ENCODE peak calls at places on chromosomes 1 and 21, in eight cellular contexts. G, I, J, C, S, Y, U and H are unnamed samples.

GRCh38 chr1:186864296-186864695 is 35.5 kb downstream of the PLA2G4A start:
- DNase-seq in G (peak; percentile 4), I (no peak), J (no peak), C (no peak), S (no peak), Y (no peak), U (no peak), H (peak; percentile 13)

GRCh38 chr1:177825276-177825903 is 144.5 kb downstream of the SEC16B start:
- DNase-seq in G (no peak), I (no peak), J (no peak), C (no peak), S (no peak), Y (no peak), U (no peak), H (no peak)

GRCh38 chr1:53277326-53277725 is 39.0 kb upstream of the MAGOH start:
- DNase-seq in G (no peak), I (no peak), J (no peak), C (no peak), S (peak; percentile 48), Y (no peak), U (no peak), H (no peak)

GRCh38 chr1:19772053-19772452 is 27.7 kb downstream of the TMCO4 start:
- DNase-seq in G (no peak), I (no peak), J (no peak), C (no peak), S (no peak), Y (no peak), U (no peak), H (no peak)

GRCh38 chr1:199352351-199352750 is 675.2 kb upstream of the NR5A2 start:
- DNase-seq in G (no peak), I (no peak), J (no peak), C (no peak), S (no peak), Y (no peak), U (no peak), H (no peak)

GRCh38 chr21:36156815-36157670 is at the start of gene DOP1B:
- DNase-seq in G (no peak), I (no peak), J (no peak), C (peak; percentile 28), S (no peak), Y (no peak), U (no peak), H (no peak)

GRCh38 chr1:41325801-41326200 is 35.4 kb upstream of the FOXO6 start:
- DNase-seq in G (no peak), I (no peak), J (no peak), C (no peak), S (no peak), Y (no peak), U (no peak), H (peak; percentile 20)

GRCh38 chr1:18234790-18235242 is 127.2 kb downstream of the IGSF21 start:
- DNase-seq in G (peak; percentile 2), I (no peak), J (peak; percentile 11), C (peak; percentile 40), S (no peak), Y (peak; percentile 33), U (peak; percentile 35), H (no peak)

GRCh38 chr1:208850441-208850840 is 606.3 kb upstream of the PLXNA2 start:
- DNase-seq in G (no peak), I (no peak), J (no peak), C (no peak), S (no peak), Y (no peak), U (no peak), H (no peak)

GRCh38 chr21:42475526-42476492 is 20.2 kb downstream of the RSPH1 start:
- DNase-seq in G (no peak), I (no peak), J (no peak), C (no peak), S (no peak), Y (no peak), U (no peak), H (no peak)

GRCh38 chr1:171743014-171743870 is 1.4 kb upstream of the VAMP4 start:
- DNase-seq in G (peak; percentile 87), I (no peak), J (no peak), C (no peak), S (no peak), Y (no peak), U (no peak), H (peak; percentile 76)

GRCh38 chr1:198837276-198838021 is 198.6 kb downstream of the PTPRC start:
- DNase-seq in G (no peak), I (no peak), J (no peak), C (no peak), S (no peak), Y (no peak), U (no peak), H (peak; percentile 44)

GRCh38 chr1:1013922-1014617 is 773 bp downstream of the ISG15 start:
- DNase-seq in G (peak; percentile 27), I (no peak), J (no peak), C (no peak), S (no peak), Y (peak; percentile 72), U (no peak), H (no peak)

GRCh38 chr1:119535381-119535780 is 28.4 kb downstream of the HSD3B1 start:
- DNase-seq in G (no peak), I (no peak), J (no peak), C (no peak), S (no peak), Y (no peak), U (no peak), H (no peak)

GRCh38 chr1:181081399-181081798 is 7.1 kb upstream of the IER5 start:
- DNase-seq in G (no peak), I (no peak), J (no peak), C (no peak), S (no peak), Y (peak; percentile 43), U (peak; percentile 24), H (no peak)

GRCh38 chr1:27408151-27408550 is 15.7 kb downstream of the GPR3 start:
- DNase-seq in G (no peak), I (no peak), J (no peak), C (no peak), S (no peak), Y (no peak), U (no peak), H (no peak)

GRCh38 chr1:173267453-173267945 is 60.4 kb upstream of the TNFSF4 start:
- DNase-seq in G (peak; percentile 53), I (no peak), J (no peak), C (no peak), S (no peak), Y (no peak), U (no peak), H (peak; percentile 72)

GRCh38 chr1:56235909-56236510 is 343.4 kb downstream of the PLPP3 start:
- DNase-seq in G (no peak), I (no peak), J (no peak), C (no peak), S (no peak), Y (no peak), U (no peak), H (no peak)

GRCh38 chr1:227950735-227951224 is 3.0 kb upstream of the WNT9A start:
- DNase-seq in G (no peak), I (no peak), J (no peak), C (no peak), S (no peak), Y (no peak), U (no peak), H (no peak)

GRCh38 chr1:16960560-16961296 is 19.7 kb downstream of the MFAP2 start:
- DNase-seq in G (peak; percentile 77), I (no peak), J (peak; percentile 84), C (peak; percentile 91), S (no peak), Y (peak; percentile 77), U (peak; percentile 83), H (peak; percentile 80)

GRCh38 chr1:216457356-216457755 is 34.1 kb upstream of the USH2A start:
- DNase-seq in G (no peak), I (no peak), J (no peak), C (no peak), S (no peak), Y (no peak), U (no peak), H (no peak)

GRCh38 chr1:205270764-205271163 is 43.0 kb downstream of the TMCC2 start:
- DNase-seq in G (peak; percentile 33), I (no peak), J (no peak), C (no peak), S (no peak), Y (peak; percentile 81), U (peak; percentile 92), H (no peak)

GRCh38 chr1:46362158-46362557 is 21.6 kb downstream of the NSUN4 start:
- DNase-seq in G (no peak), I (no peak), J (no peak), C (no peak), S (no peak), Y (no peak), U (no peak), H (no peak)

GRCh38 chr1:58722967-58723366 is 23.1 kb upstream of the MYSM1 start:
- DNase-seq in G (no peak), I (no peak), J (no peak), C (no peak), S (no peak), Y (no peak), U (no peak), H (peak; percentile 40)

GRCh38 chr21:33025106-33025470 is 647 bp upstream of the OLIG2 start:
- DNase-seq in G (no peak), I (no peak), J (no peak), C (peak; percentile 21), S (no peak), Y (no peak), U (no peak), H (no peak)

GRCh38 chr1:155911156-155912055 is at the start of gene RIT1:
- DNase-seq in G (peak; percentile 79), I (peak; percentile 64), J (peak; percentile 79), C (peak; percentile 74), S (peak; percentile 91), Y (peak; percentile 69), U (peak; percentile 46), H (peak; percentile 84)

GRCh38 chr21:36487641-36488307 is 7.9 kb upstream of the CLDN14 start:
- DNase-seq in G (no peak), I (no peak), J (no peak), C (no peak), S (no peak), Y (peak; percentile 78), U (peak; percentile 80), H (no peak)

GRCh38 chr1:182595641-182596240 is 6.7 kb upstream of the RNASEL start:
- DNase-seq in G (peak; percentile 67), I (no peak), J (peak; percentile 73), C (peak; percentile 20), S (no peak), Y (peak; percentile 61), U (peak; percentile 16), H (peak; percentile 79)

GRCh38 chr1:212655668-212656440 is 43.8 kb downstream of the BATF3 start:
- DNase-seq in G (no peak), I (no peak), J (no peak), C (no peak), S (no peak), Y (peak; percentile 18), U (no peak), H (peak; percentile 63)

GRCh38 chr1:2241820-2242219 is 13.7 kb downstream of the SKI start:
- DNase-seq in G (no peak), I (no peak), J (no peak), C (no peak), S (no peak), Y (no peak), U (no peak), H (no peak)

GRCh38 chr1:92961131-92961895 is at the start of gene DIPK1A:
- DNase-seq in G (peak; percentile 77), I (peak; percentile 67), J (peak; percentile 57), C (peak; percentile 69), S (no peak), Y (peak; percentile 40), U (peak; percentile 59), H (peak; percentile 74)

GRCh38 chr1:47873332-47873731 is 123.9 kb downstream of the TRABD2B start:
- DNase-seq in G (no peak), I (no peak), J (no peak), C (no peak), S (no peak), Y (no peak), U (no peak), H (no peak)